ENCODE peak calls at places on chromosomes 13 and 19, in nine cellular contexts. Q is GM23338, V is HCT116, N is HepG2, C is esophagus muscularis mucosa, K is prostate gland, E is SK-N-SH, M is breast epithelium, I is endothelial cell of umbilical vein. D is an unnamed sample.

GRCh38 chr13:93200626-93201025 is 26.0 kb upstream of the GPC6 start:
- DNase-seq in Q (no peak), M (no peak), K (no peak), I (no peak), N (no peak), C (no peak), E (no peak), V (no peak), D (no peak)

GRCh38 chr19:32404213-32404938 is 1.2 kb upstream of the DPY19L3 start:
- DNase-seq in I (no peak), N (peak; percentile 18), C (peak; percentile 70), K (no peak), Q (peak; percentile 57), M (no peak), E (no peak), V (no peak), D (no peak)

GRCh38 chr13:46614582-46614981 is 61.6 kb downstream of the LRCH1 start:
- DNase-seq in Q (no peak), N (no peak), V (no peak), I (peak; percentile 52), E (no peak), M (no peak), C (no peak), K (no peak), D (no peak)

GRCh38 chr13:100526299-100527030 is 62.1 kb downstream of the GGACT start:
- DNase-seq in C (no peak), E (no peak), Q (peak; percentile 46), V (no peak), I (no peak), N (no peak), M (no peak), K (no peak), D (no peak)

GRCh38 chr13:87680298-87680697 is 9.1 kb downstream of the SLITRK5 start:
- DNase-seq in E (peak; percentile 5), K (peak; percentile 12), Q (no peak), V (no peak), N (no peak), I (no peak), C (no peak), M (no peak), D (no peak)

GRCh38 chr19:58395220-58395978 is at the start of gene RNF225:
- DNase-seq in K (peak; percentile 89), Q (peak; percentile 69), I (no peak), V (no peak), E (no peak), N (no peak), C (no peak), M (peak; percentile 73), D (no peak)

GRCh38 chr13:29573190-29573589 is 22.3 kb downstream of the SLC7A1 start:
- DNase-seq in V (no peak), Q (no peak), C (no peak), K (peak; percentile 69), N (no peak), E (no peak), I (peak; percentile 19), M (no peak), D (no peak)

GRCh38 chr19:48627865-48628314 is 8.6 kb downstream of the SPHK2 start:
- DNase-seq in V (no peak), Q (no peak), N (no peak), E (no peak), M (no peak), K (no peak), I (no peak), C (no peak), D (no peak)

GRCh38 chr13:51550151-51550550 is 34.1 kb upstream of the WDFY2 start:
- DNase-seq in I (no peak), Q (no peak), E (no peak), V (no peak), M (no peak), N (no peak), K (no peak), C (no peak), D (no peak)

GRCh38 chr13:51551446-51551845 is 32.8 kb upstream of the WDFY2 start:
- DNase-seq in K (no peak), N (no peak), V (no peak), E (no peak), I (no peak), M (no peak), Q (no peak), C (no peak), D (no peak)

GRCh38 chr13:51549593-51549992 is 34.7 kb upstream of the WDFY2 start:
- DNase-seq in N (no peak), M (no peak), V (no peak), Q (no peak), C (no peak), I (no peak), E (no peak), K (no peak), D (no peak)

GRCh38 chr13:51547425-51548176 is 36.7 kb upstream of the WDFY2 start:
- DNase-seq in N (peak; percentile 68), K (no peak), E (no peak), V (no peak), I (no peak), Q (no peak), C (no peak), M (no peak), D (no peak)

GRCh38 chr13:51549050-51549449 is 35.2 kb upstream of the WDFY2 start:
- DNase-seq in K (no peak), E (no peak), N (peak; percentile 33), M (no peak), Q (no peak), C (no peak), I (no peak), V (no peak), D (no peak)
- H3K27ac ChIP-seq in K (no peak overlapping the region), E (no peak overlapping the region), N (no peak overlapping the region), M (no peak overlapping the region), Q (no peak overlapping the region), C (no peak overlapping the region), I (no peak overlapping the region), V (no peak overlapping the region), D (no peak overlapping the region)

GRCh38 chr19:46495789-46496099 is at the start of gene PNMA8B:
- DNase-seq in E (peak; percentile 99), K (no peak), C (no peak), V (no peak), M (no peak), Q (peak; percentile 98), I (no peak), N (no peak), D (no peak)
- TF ChIP-seq POLR2AphosphoS5 in E (peak; percentile 66), K (peak; percentile 7), C (no peak), V (no peak), M (no peak), Q (peak; percentile 75), I (no peak), N (no peak), D (no peak)

GRCh38 chr19:35740108-35740422 is 2.2 kb downstream of the IGFLR1 start:
- DNase-seq in M (no peak), V (no peak), E (no peak), I (no peak), N (no peak), C (no peak), Q (no peak), K (no peak), D (no peak)

GRCh38 chr19:35740423-35741215 is 1.6 kb downstream of the IGFLR1 start:
- DNase-seq in N (peak; percentile 96), E (peak; percentile 99), M (peak; percentile 97), K (peak; percentile 97), Q (peak; percentile 99), V (peak; percentile 87), I (peak; percentile 97), C (peak; percentile 99), D (peak; percentile 73)

GRCh38 chr19:35738021-35738886 is 4.0 kb downstream of the IGFLR1 start:
- DNase-seq in C (no peak), E (no peak), M (no peak), V (no peak), Q (no peak), I (no peak), N (no peak), K (no peak), D (no peak)

GRCh38 chr19:35738887-35739229 is 3.4 kb downstream of the IGFLR1 start:
- DNase-seq in N (no peak), Q (no peak), I (no peak), K (no peak), E (no peak), V (no peak), M (no peak), C (no peak), D (no peak)

DNA sequence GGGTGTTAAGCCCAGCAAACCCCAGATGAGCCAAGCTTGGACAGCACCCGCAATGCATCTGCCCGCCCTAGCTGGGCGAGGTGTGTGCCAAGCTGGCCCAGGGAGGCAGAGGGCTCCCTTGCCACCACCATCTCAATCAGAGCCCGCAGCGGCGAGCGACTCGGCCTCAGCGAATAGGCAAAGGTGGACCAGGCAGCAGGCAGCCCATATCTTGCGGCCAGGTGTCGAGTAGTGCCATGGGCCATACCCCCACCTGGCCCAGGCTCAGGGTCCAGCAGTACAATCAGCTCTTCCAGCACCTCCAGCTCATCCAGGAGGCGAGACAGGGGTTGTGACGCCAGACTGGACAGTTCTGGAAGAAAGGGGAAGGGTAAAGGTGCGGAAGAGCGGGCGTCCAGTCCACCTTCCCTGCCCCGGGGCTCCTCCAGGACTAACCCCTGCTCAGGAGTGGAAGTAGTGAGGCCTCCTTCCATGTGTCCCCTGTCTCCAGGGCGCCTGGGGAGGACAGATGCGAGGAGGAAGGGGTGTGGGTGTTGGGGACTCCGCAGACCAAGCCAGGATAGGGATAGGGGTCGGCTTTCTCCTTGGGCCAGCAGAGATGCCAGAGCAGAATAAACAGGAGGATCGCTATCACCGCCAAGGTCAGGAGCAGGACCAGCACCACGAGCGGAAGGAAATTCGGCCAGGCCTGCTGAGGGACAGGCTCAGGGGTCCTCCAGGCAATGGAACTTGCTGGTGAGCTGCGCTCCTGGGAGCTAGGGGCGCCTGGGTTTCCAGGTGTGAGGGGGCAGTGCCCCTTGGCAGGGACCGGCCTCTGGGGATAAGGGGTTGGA is 2.8 kb downstream of the IGFLR1 start:
- DNase-seq in E (no peak), V (no peak), Q (peak; percentile 33), M (no peak), I (no peak), C (no peak), N (no peak), K (no peak), D (no peak)
- H3K27ac ChIP-seq in E (peak overlapping the region; percentile 76), V (peak overlapping the region; percentile 73), Q (peak overlapping the region; percentile 81), M (peak overlapping the region; percentile 66), I (no peak overlapping the region), C (peak overlapping the region; percentile 80), N (peak overlapping the region; percentile 89), K (peak overlapping the region; percentile 68), D (peak overlapping the region; percentile 78)

GRCh38 chr19:29598036-29598435 is 8.0 kb upstream of the POP4 start:
- DNase-seq in E (no peak), K (no peak), I (no peak), Q (no peak), N (no peak), M (no peak), C (no peak), V (no peak), D (no peak)

GRCh38 chr19:29598496-29598895 is 7.6 kb upstream of the POP4 start:
- DNase-seq in E (no peak), I (no peak), N (no peak), Q (no peak), K (no peak), V (no peak), C (no peak), M (no peak), D (no peak)

GRCh38 chr19:29606420-29606747 is 301 bp downstream of the POP4 start:
- DNase-seq in K (no peak), C (no peak), V (no peak), M (no peak), N (no peak), I (no peak), Q (no peak), E (no peak), D (no peak)

GRCh38 chr19:29605653-29606419 is at the start of gene POP4:
- DNase-seq in K (peak; percentile 96), I (peak; percentile 95), E (peak; percentile 97), N (peak; percentile 90), C (peak; percentile 99), V (peak; percentile 91), Q (peak; percentile 99), M (peak; percentile 96), D (peak; percentile 84)

DNA sequence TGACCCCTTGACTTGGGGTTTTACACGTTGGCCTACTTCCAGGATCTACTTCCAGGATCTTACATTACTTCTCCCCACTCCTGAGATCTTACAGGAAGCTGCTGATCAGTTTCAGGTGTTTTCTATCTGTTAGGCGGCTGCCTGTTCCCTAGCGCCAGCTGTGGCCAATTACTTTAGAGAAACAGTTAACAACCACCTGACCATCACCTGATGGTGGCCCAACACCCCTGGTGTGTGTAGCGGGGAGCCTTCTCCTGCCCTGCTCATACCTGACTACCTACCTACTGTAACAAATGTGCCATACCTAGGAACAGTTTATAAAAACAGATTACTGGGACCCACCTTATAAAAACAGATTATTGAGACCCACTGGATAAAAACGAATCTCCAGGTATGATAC is 2.8 kb upstream of the POP4 start:
- DNase-seq in K (no peak), I (no peak), M (no peak), V (no peak), E (no peak), C (no peak), N (no peak), Q (peak; percentile 56), D (no peak)
- TF ChIP-seq POLR2AphosphoS5 in K (no peak), I (no peak), M (no peak), V (no peak), E (no peak), C (no peak), N (no peak), Q (no peak), D (no peak)

D was measured in Panc1.